ENCODE peak calls at places on chromosomes 1 and 21, in five cellular contexts. W is fibroblast of pulmonary artery, J is lower lobe of right lung, U is LoVo, X is M059J. Y is an unnamed sample.

GRCh38 chr21:44508426-44508710 is 31.6 kb downstream of the KRTAP10-1 start:
- DNase-seq in W (no peak), J (no peak), U (no peak), X (no peak), Y (no peak)

GRCh38 chr1:7229696-7230095 is 444.4 kb downstream of the CAMTA1 start:
- DNase-seq in W (no peak), J (no peak), U (no peak), X (peak), Y (no peak)

GRCh38 chr1:224929335-224930237 is at the start of gene DNAH14:
- DNase-seq in W (peak), J (peak), U (peak), X (no peak), Y (peak)

GRCh38 chr1:6105763-6106162 is 60.1 kb downstream of the KCNAB2 start:
- DNase-seq in W (no peak), J (peak), U (no peak), X (no peak), Y (no peak)

GRCh38 chr1:182641561-182641960 is 37.4 kb upstream of the RGS16 start:
- DNase-seq in W (no peak), J (no peak), U (no peak), X (no peak), Y (no peak)

GRCh38 chr1:21217812-21218596 is 41.3 kb upstream of the EIF4G3 start:
- DNase-seq in W (peak), J (peak), U (no peak), X (peak), Y (no peak)

GRCh38 chr1:238675241-238675640 is 711.1 kb upstream of the CHRM3 start:
- DNase-seq in W (no peak), J (no peak), U (no peak), X (peak), Y (no peak)

GRCh38 chr1:204516180-204516879 is at the start of gene MDM4:
- DNase-seq in W (peak), J (peak), U (peak), X (peak), Y (peak)

GRCh38 chr1:11550664-11551283 is 71.8 kb downstream of the DISP3 start:
- DNase-seq in W (peak), J (no peak), U (peak), X (peak), Y (no peak)

GRCh38 chr1:30232288-30232899 is 491.0 kb downstream of the MATN1 start:
- DNase-seq in W (no peak), J (no peak), U (peak), X (no peak), Y (no peak)

GRCh38 chr1:237205400-237206064 is 163.5 kb downstream of the RYR2 start:
- DNase-seq in W (peak), J (no peak), U (no peak), X (peak), Y (no peak)

GRCh38 chr1:219883400-219884332 is 44.7 kb downstream of the SLC30A10 start:
- DNase-seq in W (no peak), J (no peak), U (no peak), X (peak), Y (no peak)

GRCh38 chr1:19344831-19345230 is 32.7 kb downstream of the SLC66A1 start:
- DNase-seq in W (no peak), J (no peak), U (no peak), X (no peak), Y (no peak)

GRCh38 chr1:240245629-240246020 is 153.9 kb downstream of the FMN2 start:
- DNase-seq in W (no peak), J (no peak), U (no peak), X (peak), Y (no peak)

GRCh38 chr1:8315573-8316475 is 2.1 kb upstream of the SLC45A1 start:
- DNase-seq in W (no peak), J (no peak), U (no peak), X (peak), Y (no peak)

GRCh38 chr1:12143631-12144155 is 23.1 kb upstream of the TNFRSF1B start:
- DNase-seq in W (peak), J (peak), U (peak), X (peak), Y (no peak)

GRCh38 chr1:19435851-19436465 is 49.4 kb downstream of the CAPZB start:
- DNase-seq in W (peak), J (no peak), U (no peak), X (peak), Y (no peak)

GRCh38 chr1:102047724-102048123 is 51.0 kb upstream of the OLFM3 start:
- DNase-seq in W (no peak), J (no peak), U (no peak), X (no peak), Y (no peak)

GRCh38 chr1:244102051-244102450 is 51.0 kb downstream of the ZBTB18 start:
- DNase-seq in W (no peak), J (no peak), U (no peak), X (no peak), Y (no peak)

GRCh38 chr1:53326598-53327182 is 1.2 kb downstream of the LRP8 start:
- DNase-seq in W (no peak), J (peak), U (no peak), X (peak), Y (peak)

GRCh38 chr1:40081874-40082273 is 15.2 kb downstream of the PPT1 start:
- DNase-seq in W (no peak), J (no peak), U (no peak), X (no peak), Y (no peak)

GRCh38 chr1:204366759-204367158 is 7.0 kb upstream of the PLEKHA6 start:
- DNase-seq in W (peak), J (no peak), U (no peak), X (no peak), Y (no peak)

GRCh38 chr1:160124709-160125478 is 9.3 kb downstream of the ATP1A2 start:
- DNase-seq in W (peak), J (no peak), U (peak), X (peak), Y (no peak)